ENCODE peak calls at places on chromosomes 4 and X, in four cellular contexts. J is iris pigment epithelial cell, S is A172, L is T-helper 9 cell. O is an unnamed sample.
A peak's percentile ranks its signal among the peaks of the same experiment; 100 is the strongest.

GRCh38 chrX:147550217-147550616 is 361.5 kb upstream of the FMR1 start:
- DNase-seq in L (no peak), S (peak; percentile 21), J (no peak), O (no peak)

GRCh38 chr4:135192746-135193535 is 991.4 kb upstream of the PABPC4L start:
- DNase-seq in S (no peak), J (no peak), L (no peak), O (no peak)

GRCh38 chr4:8637456-8637984 is 45.0 kb downstream of the CPZ start:
- DNase-seq in J (no peak), S (no peak), L (no peak), O (no peak)

GRCh38 chrX:37825225-37825842 is 22.0 kb downstream of the DYNLT3 start:
- DNase-seq in S (no peak), J (peak; percentile 42), L (peak; percentile 34), O (no peak)

GRCh38 chrX:15619053-15619772 is 18.5 kb upstream of the ACE2 start:
- DNase-seq in L (no peak), S (peak; percentile 67), J (peak; percentile 14), O (no peak)

GRCh38 chr4:244471-244870 is 60.8 kb downstream of the ZNF732 start:
- DNase-seq in L (peak; percentile 33), S (peak; percentile 7), J (no peak), O (peak; percentile 2)

GRCh38 chr4:66736593-66736992 is 808.7 kb downstream of the CENPC start:
- DNase-seq in S (no peak), L (no peak), J (no peak), O (no peak)

GRCh38 chr4:41546638-41547037 is 8.7 kb downstream of the LIMCH1 start:
- DNase-seq in J (no peak), L (no peak), S (no peak), O (no peak)

GRCh38 chrX:110683925-110684324 is 111.7 kb downstream of the CHRDL1 start:
- DNase-seq in J (no peak), L (no peak), S (no peak), O (no peak)

GRCh38 chr4:148964456-148964855 is 522.2 kb upstream of the NR3C2 start:
- DNase-seq in L (no peak), S (no peak), J (no peak), O (no peak)